ENCODE peak calls at places on chromosome 22, in six cellular contexts. V is Panc1, Q is dorsolateral prefrontal cortex, P is adrenal gland, A is heart left ventricle, C is breast epithelium. O is an unnamed sample.

GRCh38 chr22:22125579-22126468 is 118.8 kb upstream of the VPREB1 start:
- DNase-seq in V (no peak), Q (no peak), P (no peak), A (no peak), C (no peak), O (no peak)

GRCh38 chr22:48496987-48497650 is 1330.6 kb downstream of the BRD1 start:
- DNase-seq in V (no peak), Q (no peak), P (no peak), A (no peak), C (no peak), O (no peak)

GRCh38 chr22:46588279-46589140 is 31.7 kb upstream of the GRAMD4 start:
- DNase-seq in V (no peak), Q (no peak), P (no peak), A (peak; percentile 60), C (no peak), O (peak; percentile 50)

GRCh38 chr22:36419912-36420882 is 32.4 kb upstream of the MYH9 start:
- DNase-seq in V (no peak), Q (no peak), P (no peak), A (peak; percentile 48), C (no peak), O (no peak)

GRCh38 chr22:35947794-35948425 is 80.7 kb downstream of the RBFOX2 start:
- DNase-seq in V (no peak), Q (no peak), P (no peak), A (no peak), C (no peak), O (no peak)

GRCh38 chr22:49148895-49149418 is 678.7 kb downstream of the BRD1 start:
- DNase-seq in V (no peak), Q (no peak), P (no peak), A (no peak), C (no peak), O (no peak)

GRCh38 chr22:22460635-22461034 is 47.9 kb downstream of the ZNF280B start:
- DNase-seq in V (no peak), Q (no peak), P (no peak), A (no peak), C (no peak), O (no peak)

GRCh38 chr22:44159230-44159629 is 21.5 kb upstream of the PARVG start:
- DNase-seq in V (no peak), Q (no peak), P (no peak), A (no peak), C (no peak), O (no peak)

GRCh38 chr22:44278234-44279058 is 34.3 kb downstream of the SHISAL1 start:
- DNase-seq in V (no peak), Q (no peak), P (no peak), A (no peak), C (no peak), O (no peak)

GRCh38 chr22:43490311-43490710 is 78.5 kb downstream of the MPPED1 start:
- DNase-seq in V (no peak), Q (no peak), P (no peak), A (no peak), C (no peak), O (no peak)

GRCh38 chr22:48948575-48949170 is 879.0 kb downstream of the BRD1 start:
- DNase-seq in V (no peak), Q (no peak), P (peak; percentile 6), A (no peak), C (no peak), O (peak; percentile 19)

GRCh38 chr22:31584804-31585160 is 77.2 kb downstream of the PISD start:
- DNase-seq in V (no peak), Q (no peak), P (no peak), A (no peak), C (no peak), O (no peak)

GRCh38 chr22:46862418-46863324 is 100.2 kb downstream of the TBC1D22A start:
- DNase-seq in V (no peak), Q (no peak), P (no peak), A (no peak), C (no peak), O (no peak)

GRCh38 chr22:47023871-47024270 is 261.4 kb downstream of the TBC1D22A start:
- DNase-seq in V (no peak), Q (peak; percentile 20), P (no peak), A (no peak), C (no peak), O (no peak)

GRCh38 chr22:43101306-43101705 is 9.2 kb upstream of the BIK start:
- DNase-seq in V (no peak), Q (no peak), P (peak; percentile 88), A (peak; percentile 32), C (no peak), O (peak; percentile 58)

GRCh38 chr22:48258108-48258705 is 1495.8 kb downstream of the TBC1D22A start:
- DNase-seq in V (no peak), Q (no peak), P (no peak), A (no peak), C (no peak), O (no peak)

GRCh38 chr22:22948651-22949611 is 61.3 kb downstream of the IGLL5 start:
- DNase-seq in V (no peak), Q (no peak), P (no peak), A (no peak), C (no peak), O (no peak)

GRCh38 chr22:25624486-25624885 is 60.0 kb downstream of the GRK3 start:
- DNase-seq in V (no peak), Q (no peak), P (no peak), A (no peak), C (no peak), O (no peak)

GRCh38 chr22:47631571-47632102 is 869.2 kb downstream of the TBC1D22A start:
- DNase-seq in V (peak; percentile 39), Q (peak; percentile 58), P (no peak), A (no peak), C (peak; percentile 13), O (no peak)

GRCh38 chr22:41092847-41093371 is 517 bp downstream of the EP300 start:
- DNase-seq in V (no peak), Q (no peak), P (peak; percentile 58), A (peak; percentile 29), C (no peak), O (no peak)

GRCh38 chr22:48951836-48952235 is 875.8 kb downstream of the BRD1 start:
- DNase-seq in V (no peak), Q (no peak), P (peak; percentile 6), A (no peak), C (no peak), O (no peak)

GRCh38 chr22:43887391-43887790 is 4.4 kb downstream of the PNPLA5 start:
- DNase-seq in V (no peak), Q (peak; percentile 5), P (no peak), A (no peak), C (no peak), O (no peak)

GRCh38 chr22:39700565-39700964 is 130.0 kb downstream of the CACNA1I start:
- DNase-seq in V (no peak), Q (no peak), P (no peak), A (no peak), C (no peak), O (no peak)

GRCh38 chr22:39705386-39705785 is 134.8 kb downstream of the CACNA1I start:
- DNase-seq in V (no peak), Q (no peak), P (no peak), A (no peak), C (no peak), O (no peak)

GRCh38 chr22:39703890-39704658 is 133.5 kb downstream of the CACNA1I start:
- DNase-seq in V (no peak), Q (no peak), P (no peak), A (no peak), C (peak; percentile 22), O (no peak)

GRCh38 chr22:39698106-39698505 is 127.6 kb downstream of the CACNA1I start:
- DNase-seq in V (no peak), Q (no peak), P (no peak), A (no peak), C (no peak), O (no peak)

GRCh38 chr22:39699631-39700348 is 129.2 kb downstream of the CACNA1I start:
- DNase-seq in V (no peak), Q (peak; percentile 55), P (no peak), A (no peak), C (no peak), O (no peak)
- H3K27ac ChIP-seq in V (no peak overlapping the region), Q (no peak overlapping the region), P (no peak overlapping the region), A (no peak overlapping the region), C (no peak overlapping the region), O (no peak overlapping the region)

DNA sequence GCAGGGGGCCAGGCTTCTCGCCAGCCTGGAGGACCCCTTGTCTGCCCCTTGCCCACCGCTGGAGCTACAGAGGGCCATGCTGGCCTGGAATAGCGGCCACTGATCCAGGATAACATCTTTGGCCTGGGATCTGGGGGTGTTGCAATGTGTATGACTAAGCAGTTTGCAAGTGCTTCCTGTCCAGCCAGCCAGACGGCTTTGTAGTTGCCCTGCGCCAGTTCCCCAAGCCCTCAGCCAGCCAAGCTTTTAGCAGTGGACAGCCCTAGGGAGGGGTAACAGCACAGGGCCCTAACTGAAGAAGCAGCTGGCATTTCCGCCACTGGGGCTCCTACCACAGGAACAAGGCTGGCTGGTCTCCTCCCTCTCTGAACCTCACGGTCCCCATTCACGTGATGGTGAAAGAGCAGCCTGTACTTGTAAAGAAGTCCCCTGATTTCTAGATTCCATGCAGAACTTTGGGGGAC is 32.1 kb downstream of the UQCR10 start:
- DNase-seq in V (no peak), Q (peak; percentile 60), P (peak; percentile 96), A (peak; percentile 88), C (peak; percentile 96), O (peak; percentile 93)
- H3K27ac ChIP-seq in V (no peak overlapping the region), Q (peak overlapping the region; percentile 75), P (peak overlapping the region; percentile 87), A (peak overlapping the region; percentile 89), C (peak overlapping the region; percentile 84), O (peak overlapping the region; percentile 83)

GRCh38 chr22:45526263-45526662 is 23.6 kb downstream of the FBLN1 start:
- DNase-seq in V (no peak), Q (no peak), P (no peak), A (no peak), C (no peak), O (no peak)
- H3K27ac ChIP-seq in V (no peak overlapping the region), Q (no peak overlapping the region), P (no peak overlapping the region), A (no peak overlapping the region), C (peak overlapping the region; percentile 86), O (no peak overlapping the region)

GRCh38 chr22:38347944-38348750 is 30.9 kb upstream of the CSNK1E start:
- DNase-seq in V (no peak), Q (peak; percentile 17), P (peak; percentile 22), A (no peak), C (peak; percentile 15), O (no peak)
- H3K27ac ChIP-seq in V (no peak overlapping the region), Q (no peak overlapping the region), P (no peak overlapping the region), A (no peak overlapping the region), C (no peak overlapping the region), O (no peak overlapping the region)